ENCODE peak calls at places on chromosomes 13 and 19, in five cellular contexts. A, M, C, Z and B are unnamed samples. For H3K9me3 and H3K27me3, the result is how much of the 10 kb centered on the place peaks cover.

GRCh38 chr13:50227356-50227755 is 212.1 kb downstream of the KCNRG start:
- DNase-seq in Z (no peak), C (no peak), M (no peak), A (no peak), B (no peak)

GRCh38 chr13:47858042-47858677 is 142.9 kb downstream of the SUCLA2 start:
- DNase-seq in A (no peak), C (no peak), M (no peak), Z (no peak), B (no peak)

GRCh38 chr19:30909216-30909615 is 440.0 kb downstream of the TSHZ3 start:
- DNase-seq in M (no peak), Z (no peak), A (no peak), C (no peak), B (no peak)

GRCh38 chr13:97249093-97249787 is 27.1 kb downstream of the MBNL2 start:
- DNase-seq in Z (no peak), C (no peak), M (no peak), A (no peak), B (no peak)

GRCh38 chr19:18526316-18526715 is 4.4 kb upstream of the ELL start:
- DNase-seq in M (no peak), C (no peak), Z (no peak), A (no peak), B (no peak)

GRCh38 chr13:113489549-113490495 is 689 bp downstream of the DCUN1D2 start:
- DNase-seq in C (peak), M (peak), Z (peak), A (peak), B (no peak)

GRCh38 chr13:112454648-112455334 is 78.6 kb downstream of the SPACA7 start:
- DNase-seq in C (no peak), A (no peak), M (no peak), Z (no peak), B (no peak)

GRCh38 chr13:82364525-82364924 is 1517.7 kb downstream of the SLITRK1 start:
- DNase-seq in C (no peak), M (no peak), A (no peak), Z (no peak), B (no peak)

GRCh38 chr19:17075860-17076538 is 422 bp downstream of the MYO9B start:
- DNase-seq in Z (peak), M (no peak), A (peak), C (peak), B (no peak)

DNA sequence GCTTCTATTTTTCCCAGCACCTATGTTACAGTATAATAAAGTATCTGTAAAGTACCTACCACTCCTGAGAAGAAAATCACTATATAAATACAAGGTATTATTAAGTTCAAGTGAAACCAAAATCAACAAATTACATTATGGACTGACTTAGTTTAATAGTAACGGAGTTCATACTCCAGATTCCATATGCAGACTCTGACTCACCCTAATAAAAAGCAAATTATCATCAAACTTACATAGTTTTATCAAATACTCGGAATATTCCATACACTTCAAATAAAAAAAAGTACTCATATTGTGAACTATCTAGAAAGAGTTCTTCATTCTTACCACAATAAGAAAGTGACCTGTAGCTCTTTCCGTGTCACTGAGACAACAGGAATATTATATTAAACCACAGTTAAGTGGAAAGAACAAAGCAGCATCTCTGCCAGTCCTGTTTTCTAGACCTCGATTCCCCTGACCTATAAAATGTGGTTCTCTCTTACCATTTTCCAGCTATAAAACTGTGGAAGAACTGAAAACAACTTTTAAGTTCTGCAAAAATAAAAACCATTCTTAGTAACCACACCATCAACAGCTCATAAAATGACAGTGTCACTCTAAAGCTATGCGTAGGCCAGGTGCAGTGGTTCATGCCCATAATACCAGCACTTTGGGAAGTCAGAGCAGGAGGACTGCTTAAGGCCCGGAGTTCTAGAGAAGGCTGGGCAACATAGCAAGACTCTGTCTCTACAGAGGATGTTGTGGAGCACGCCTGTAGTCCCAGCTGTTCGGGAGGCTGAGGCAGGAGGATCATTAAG is 42.6 kb downstream of the USP12 start:
- DNase-seq in A (no peak), M (no peak), Z (no peak), C (no peak), B (no peak)
- H3K9me3 ChIP-seq in A (under half), M (under half), Z (under half), C (under half), B (under half)

DNA sequence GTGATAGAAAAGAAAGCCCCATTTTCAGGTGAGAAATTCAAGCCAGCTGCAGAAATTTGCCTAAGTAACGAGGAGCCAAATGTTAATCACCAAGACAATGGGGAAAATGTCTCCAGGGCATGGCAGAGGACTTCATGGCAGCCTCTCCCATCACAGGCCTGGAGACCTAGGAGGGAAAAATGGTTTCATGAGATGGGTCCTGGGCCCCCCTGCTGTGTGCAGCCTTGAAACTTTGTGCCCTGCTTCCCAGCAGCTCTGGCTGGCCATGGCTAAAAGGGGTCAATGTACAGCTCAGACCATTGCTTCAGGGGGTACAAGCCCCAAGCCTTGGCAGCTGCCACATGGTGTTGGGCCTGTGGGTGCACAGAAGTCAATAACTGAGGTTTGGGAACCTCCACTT is 9.9 kb downstream of the N4BP2L1 start:
- DNase-seq in Z (no peak), C (no peak), A (no peak), M (no peak), B (no peak)
- H3K27me3 ChIP-seq in Z (under half), C (under half), A (under half), M (under half), B (under half)

GRCh38 chr13:32495841-32496240 is 42.8 kb downstream of the N4BP2L2 start:
- DNase-seq in Z (no peak), A (no peak), C (no peak), M (no peak), B (no peak)
- H3K9me3 ChIP-seq in Z (under half), A (under half), C (under half), M (under half), B (under half)

DNA sequence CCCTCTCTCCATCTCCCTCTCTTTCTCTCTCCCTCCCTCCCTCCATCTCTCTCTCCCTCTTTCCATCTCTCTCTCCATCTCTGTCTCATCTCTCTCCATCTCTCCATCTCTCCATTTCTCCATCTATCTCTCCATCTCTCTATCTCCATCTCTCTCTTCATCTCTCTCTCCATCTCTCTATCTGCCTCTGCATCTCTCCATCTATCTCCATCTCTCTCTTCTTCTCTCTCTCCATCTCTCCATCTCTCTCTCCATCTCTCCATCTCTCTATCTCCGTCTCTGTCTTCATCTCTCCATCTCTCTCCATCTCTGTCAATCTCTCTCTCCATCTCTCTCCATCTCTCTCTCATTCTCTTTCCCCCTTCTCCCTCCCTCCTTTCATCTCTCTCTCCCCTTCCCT is 56.1 kb upstream of the NFIC start:
- DNase-seq in Z (no peak), A (no peak), C (no peak), M (no peak), B (no peak)
- H3K27me3 ChIP-seq in Z (under half), A (half or more), C (under half), M (under half), B (under half)